ENCODE peak calls at places on chromosomes 13 and 19, in five cellular contexts. X, M, P, K and H are unnamed samples.

GRCh38 chr13:41827507-41828213 is 133.2 kb downstream of the VWA8 start:
- DNase-seq in X (no peak), M (peak; percentile 35), P (no peak), K (peak; percentile 87), H (peak; percentile 7)

GRCh38 chr13:73970413-73971055 is 163.7 kb downstream of the KLF12 start:
- DNase-seq in X (no peak), M (no peak), P (no peak), K (no peak), H (no peak)

GRCh38 chr19:39407394-39407643 is 672 bp downstream of the ZFP36 start:
- DNase-seq in X (no peak), M (no peak), P (no peak), K (no peak), H (no peak)

GRCh38 chr13:79681069-79681468 is 200.1 kb downstream of the NDFIP2 start:
- DNase-seq in X (no peak), M (no peak), P (no peak), K (no peak), H (no peak)

GRCh38 chr13:40407567-40407966 is 258.9 kb downstream of the FOXO1 start:
- DNase-seq in X (no peak), M (no peak), P (no peak), K (no peak), H (no peak)

GRCh38 chr19:52889931-52890330 is 7.5 kb downstream of the ZNF320 start:
- DNase-seq in X (no peak), M (no peak), P (no peak), K (no peak), H (no peak)

GRCh38 chr13:43307921-43308433 is 284.6 kb downstream of the DNAJC15 start:
- DNase-seq in X (peak; percentile 84), M (peak; percentile 96), P (peak; percentile 87), K (no peak), H (peak; percentile 19)

GRCh38 chr13:59391696-59392095 is 772.0 kb downstream of the DIAPH3 start:
- DNase-seq in X (no peak), M (no peak), P (no peak), K (peak; percentile 78), H (no peak)

GRCh38 chr13:52892925-52893324 is 44.5 kb upstream of the PCDH8 start:
- DNase-seq in X (no peak), M (no peak), P (no peak), K (no peak), H (no peak)

GRCh38 chr19:6838062-6838655 is 49.2 kb upstream of the ADGRE1 start:
- DNase-seq in X (no peak), M (no peak), P (no peak), K (no peak), H (no peak)

GRCh38 chr13:103351035-103351828 is 285.0 kb upstream of the SLC10A2 start:
- DNase-seq in X (no peak), M (no peak), P (peak; percentile 26), K (no peak), H (no peak)

GRCh38 chr19:42519108-42519507 is 9.2 kb downstream of the CEACAM1 start:
- DNase-seq in X (no peak), M (no peak), P (no peak), K (no peak), H (no peak)

GRCh38 chr13:40895207-40895606 is 105.8 kb downstream of the SLC25A15 start:
- DNase-seq in X (no peak), M (no peak), P (no peak), K (no peak), H (no peak)

GRCh38 chr13:71856548-71856947 is 10.5 kb downstream of the DACH1 start:
- DNase-seq in X (no peak), M (no peak), P (no peak), K (no peak), H (no peak)

GRCh38 chr19:31121501-31121900 is 227.7 kb downstream of the TSHZ3 start:
- DNase-seq in X (no peak), M (no peak), P (no peak), K (no peak), H (no peak)

GRCh38 chr19:17073869-17074627 is 1.2 kb downstream of the HAUS8 start:
- DNase-seq in X (no peak), M (no peak), P (no peak), K (no peak), H (no peak)

GRCh38 chr19:13056052-13056660 is 46.5 kb downstream of the LYL1 start:
- DNase-seq in X (peak; percentile 79), M (peak; percentile 68), P (peak; percentile 61), K (no peak), H (no peak)

GRCh38 chr13:95298169-95298940 is 2.9 kb downstream of the ABCC4 start:
- DNase-seq in X (no peak), M (no peak), P (no peak), K (no peak), H (no peak)

GRCh38 chr13:75650991-75651390 is 14.9 kb downstream of the LMO7 start:
- DNase-seq in X (no peak), M (no peak), P (no peak), K (no peak), H (no peak)

GRCh38 chr13:71867101-71867814 is at the start of gene DACH1:
- DNase-seq in X (peak; percentile 62), M (peak; percentile 8), P (peak; percentile 45), K (peak; percentile 93), H (no peak)

GRCh38 chr13:21884299-21884878 is 213.5 kb downstream of the FGF9 start:
- DNase-seq in X (no peak), M (no peak), P (no peak), K (no peak), H (no peak)

GRCh38 chr13:87058786-87059329 is 612.3 kb upstream of the SLITRK5 start:
- DNase-seq in X (no peak), M (no peak), P (no peak), K (no peak), H (no peak)

GRCh38 chr13:78067290-78067689 is 148.7 kb upstream of the EDNRB start:
- DNase-seq in X (no peak), M (no peak), P (no peak), K (no peak), H (no peak)

GRCh38 chr13:107834717-107835116 is 380.6 kb downstream of the LIG4 start:
- DNase-seq in X (no peak), M (no peak), P (no peak), K (no peak), H (no peak)

GRCh38 chr13:40130871-40131636 is 475.6 kb downstream of the COG6 start:
- DNase-seq in X (no peak), M (no peak), P (no peak), K (peak; percentile 93), H (no peak)

DNA sequence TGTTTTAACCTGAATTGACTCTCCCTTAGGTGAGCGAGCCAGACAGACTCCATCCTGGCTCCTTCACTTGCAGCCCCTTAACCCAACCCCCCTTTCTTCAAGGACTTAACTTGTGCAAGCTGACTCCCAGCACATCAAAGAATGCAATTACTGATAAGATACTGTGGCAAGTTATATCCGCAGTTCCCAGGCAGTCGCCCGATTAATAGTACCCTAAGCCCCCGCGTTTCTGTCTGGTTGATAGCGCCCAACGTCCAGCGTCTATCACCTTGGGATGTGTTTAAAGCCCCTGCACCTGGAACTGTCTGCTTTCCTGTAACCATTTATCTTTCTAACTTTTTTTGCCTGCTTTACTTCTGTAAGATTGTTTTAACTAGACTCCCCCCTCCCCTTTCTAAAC is 6.2 kb downstream of the HSD17B14 start:
- DNase-seq in X (no peak), M (no peak), P (no peak), K (no peak), H (no peak)
- TF ChIP-seq CTCF in X (no peak), M (no peak), P (no peak), K (no peak), H (no peak)

GRCh38 chr13:45481688-45482087 is 16.9 kb downstream of the COG3 start:
- DNase-seq in X (no peak), M (no peak), P (no peak), K (peak; percentile 29), H (no peak)
- H3K36me3 ChIP-seq in X (no peaks in the 10 kb centered on the region), M (no peaks in the 10 kb centered on the region), P (peaks cover 42% of the 10 kb centered on the region), K (peaks cover 4% of the 10 kb centered on the region), H (peaks cover 13% of the 10 kb centered on the region)

GRCh38 chr19:2629491-2630351 is 72.8 kb downstream of the GNG7 start:
- DNase-seq in X (no peak), M (no peak), P (no peak), K (no peak), H (no peak)

GRCh38 chr19:2630352-2631001 is 72.0 kb downstream of the GNG7 start:
- DNase-seq in X (no peak), M (no peak), P (no peak), K (no peak), H (no peak)

GRCh38 chr19:2633693-2634075 is 68.8 kb downstream of the GNG7 start:
- DNase-seq in X (no peak), M (no peak), P (no peak), K (no peak), H (no peak)

GRCh38 chr19:2628597-2628996 is 73.9 kb downstream of the GNG7 start:
- DNase-seq in X (no peak), M (no peak), P (no peak), K (no peak), H (no peak)

DNA sequence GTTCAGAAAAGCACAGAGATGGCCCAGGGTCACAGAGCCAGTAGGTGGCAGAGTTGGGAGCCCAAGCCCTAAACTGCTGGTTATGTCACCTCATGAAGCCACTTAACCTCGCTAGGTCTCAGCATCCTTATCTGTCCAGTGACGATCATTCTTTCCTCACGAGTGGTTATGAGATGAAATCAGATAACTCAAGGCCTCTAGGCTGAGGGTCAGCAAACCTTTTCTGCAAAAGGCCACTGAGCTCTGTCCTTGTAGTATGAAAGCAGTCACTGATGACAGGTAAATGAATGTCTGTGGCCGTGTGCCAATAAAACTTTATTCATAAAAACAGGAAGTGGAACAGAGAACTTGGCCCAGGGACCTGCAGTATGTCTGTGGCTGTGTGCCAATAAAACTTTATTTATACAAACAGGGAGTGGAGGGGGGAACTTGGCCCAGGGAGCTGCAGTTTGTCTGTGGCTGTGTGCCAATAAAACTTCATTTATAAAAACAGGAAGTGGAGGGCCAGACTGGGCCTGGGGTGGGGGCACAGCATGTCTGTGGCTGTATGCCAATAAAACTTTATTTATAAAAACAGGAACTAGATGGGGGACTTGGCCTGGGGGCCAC is 71.2 kb downstream of the GNG7 start:
- DNase-seq in X (no peak), M (no peak), P (no peak), K (peak; percentile 13), H (no peak)
- H3K4me1 ChIP-seq in X (peaks cover 3% of the 10 kb centered on the region), M (peaks cover 12% of the 10 kb centered on the region), P (peaks cover 44% of the 10 kb centered on the region), K (peaks cover 19% of the 10 kb centered on the region), H (peaks cover 72% of the 10 kb centered on the region)

GRCh38 chr13:91134773-91135124 is 212.7 kb upstream of the MIR17HG start:
- DNase-seq in X (no peak), M (no peak), P (no peak), K (no peak), H (no peak)

GRCh38 chr13:91133941-91134772 is 213.3 kb upstream of the MIR17HG start:
- DNase-seq in X (no peak), M (no peak), P (no peak), K (peak; percentile 63), H (no peak)

GRCh38 chr13:91135949-91136348 is 211.5 kb upstream of the MIR17HG start:
- DNase-seq in X (no peak), M (no peak), P (no peak), K (no peak), H (no peak)

GRCh38 chr13:91136806-91137205 is 210.7 kb upstream of the MIR17HG start:
- DNase-seq in X (no peak), M (no peak), P (no peak), K (no peak), H (no peak)

DNA sequence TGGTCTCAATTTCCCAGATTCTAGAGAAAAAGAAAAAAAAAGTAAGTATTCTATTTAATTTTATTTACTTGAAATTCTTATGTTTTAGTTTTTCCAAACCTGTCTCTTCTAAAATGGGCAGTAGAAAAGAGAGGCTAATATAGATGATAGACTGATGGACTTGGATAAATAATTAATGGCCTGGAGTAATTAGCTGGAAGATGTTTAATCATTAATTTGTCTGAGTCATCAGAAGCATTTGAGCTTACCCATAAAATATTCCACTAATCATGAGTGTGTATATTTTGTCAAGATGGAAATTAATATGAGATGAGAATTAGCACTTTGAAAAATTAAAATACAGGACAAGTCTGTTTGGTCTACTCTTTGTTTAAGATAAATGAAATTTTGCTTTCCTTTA is 212.1 kb upstream of the MIR17HG start:
- DNase-seq in X (no peak), M (no peak), P (no peak), K (no peak), H (no peak)
- TF ChIP-seq CTCF in X (no peak), M (no peak), P (no peak), K (no peak), H (no peak)